ENCODE peak calls at places on chromosomes 6 and 20, in nine cellular contexts. F, A, W, L, O, I, H, Z and M are unnamed samples.

GRCh38 chr6:111673086-111673485 is 67.4 kb upstream of the TRAF3IP2 start:
- DNase-seq in F (no peak), A (no peak), W (no peak), L (no peak), O (no peak), I (no peak), H (no peak), Z (no peak), M (no peak)

GRCh38 chr6:27161603-27161945 is 85.9 kb upstream of the PRSS16 start:
- DNase-seq in F (no peak), A (no peak), W (no peak), L (no peak), O (no peak), I (no peak), H (no peak), Z (no peak), M (no peak)

GRCh38 chr20:9062066-9062465 is 6.8 kb upstream of the PLCB4 start:
- DNase-seq in F (no peak), A (no peak), W (no peak), L (no peak), O (no peak), I (no peak), H (no peak), Z (no peak), M (no peak)

GRCh38 chr6:159098636-159099106 is 53.9 kb upstream of the TAGAP start:
- DNase-seq in F (no peak), A (no peak), W (no peak), L (no peak), O (no peak), I (no peak), H (no peak), Z (no peak), M (no peak)

GRCh38 chr20:35307666-35308653 is 15.7 kb upstream of the FAM83C start:
- DNase-seq in F (no peak), A (no peak), W (no peak), L (peak; percentile 66), O (no peak), I (no peak), H (no peak), Z (peak; percentile 75), M (peak; percentile 96)

GRCh38 chr20:47675190-47676142 is 109.8 kb downstream of the SULF2 start:
- DNase-seq in F (no peak), A (no peak), W (no peak), L (no peak), O (no peak), I (peak; percentile 3), H (no peak), Z (no peak), M (no peak)

GRCh38 chr20:33902011-33902410 is 90.9 kb downstream of the CHMP4B start:
- DNase-seq in F (no peak), A (no peak), W (no peak), L (no peak), O (no peak), I (no peak), H (no peak), Z (no peak), M (no peak)

GRCh38 chr6:69887026-69887425 is 20.7 kb downstream of the COL19A1 start:
- DNase-seq in F (peak; percentile 17), A (no peak), W (no peak), L (no peak), O (no peak), I (no peak), H (no peak), Z (no peak), M (no peak)

GRCh38 chr20:18722381-18722780 is 91.2 kb upstream of the SCP2D1 start:
- DNase-seq in F (no peak), A (no peak), W (no peak), L (no peak), O (no peak), I (no peak), H (no peak), Z (no peak), M (no peak)

GRCh38 chr6:152338335-152339125 is 298.6 kb downstream of the SYNE1 start:
- DNase-seq in F (peak; percentile 39), A (no peak), W (peak; percentile 50), L (peak; percentile 62), O (no peak), I (peak; percentile 52), H (peak; percentile 56), Z (peak; percentile 51), M (peak; percentile 26)

GRCh38 chr20:61014486-61014885 is 237.6 kb upstream of the CDH4 start:
- DNase-seq in F (no peak), A (no peak), W (no peak), L (no peak), O (no peak), I (no peak), H (no peak), Z (no peak), M (no peak)

GRCh38 chr6:161166677-161167076 is 107.2 kb downstream of the AGPAT4 start:
- DNase-seq in F (no peak), A (no peak), W (no peak), L (no peak), O (no peak), I (no peak), H (no peak), Z (no peak), M (no peak)

GRCh38 chr6:52566853-52567279 is 10.0 kb downstream of the TRAM2 start:
- DNase-seq in F (peak; percentile 100), A (no peak), W (no peak), L (no peak), O (no peak), I (peak; percentile 36), H (no peak), Z (peak; percentile 66), M (peak; percentile 98)

GRCh38 chr20:52192296-52193007 is 873 bp upstream of the ZFP64 start:
- DNase-seq in F (no peak), A (peak; percentile 57), W (no peak), L (no peak), O (no peak), I (no peak), H (no peak), Z (no peak), M (peak; percentile 35)

GRCh38 chr6:47357827-47358226 is 48.1 kb upstream of the TNFRSF21 start:
- DNase-seq in F (no peak), A (no peak), W (no peak), L (no peak), O (no peak), I (no peak), H (no peak), Z (no peak), M (no peak)

GRCh38 chr20:31542201-31542842 is 28.1 kb downstream of the HM13 start:
- DNase-seq in F (no peak), A (peak; percentile 38), W (peak; percentile 65), L (no peak), O (no peak), I (no peak), H (no peak), Z (no peak), M (peak; percentile 72)

GRCh38 chr20:11777861-11778570 is 139.7 kb upstream of the BTBD3 start:
- DNase-seq in F (peak; percentile 42), A (no peak), W (no peak), L (no peak), O (no peak), I (no peak), H (no peak), Z (no peak), M (peak; percentile 52)
- H3K4me3 ChIP-seq in F (peak overlapping the region; percentile 20), A (no peak overlapping the region), W (no peak overlapping the region), L (peak overlapping the region; percentile 52), O (no peak overlapping the region), I (no peak overlapping the region), H (no peak overlapping the region), Z (peak overlapping the region; percentile 9), M (peak overlapping the region; percentile 13)

GRCh38 chr20:46377532-46377931 is 28.9 kb downstream of the ELMO2 start:
- DNase-seq in F (no peak), A (no peak), W (no peak), L (no peak), O (no peak), I (no peak), H (no peak), Z (no peak), M (no peak)
- TF ChIP-seq CTCF in F (no peak), A (no peak), W (no peak), L (no peak), O (no peak), I (no peak), H (no peak), Z (no peak), M (no peak)

GRCh38 chr6:16759646-16760535 is 1.4 kb downstream of the ATXN1 start:
- DNase-seq in F (peak; percentile 83), A (peak; percentile 93), W (peak; percentile 56), L (peak; percentile 68), O (peak; percentile 97), I (peak; percentile 93), H (peak; percentile 94), Z (peak; percentile 90), M (peak; percentile 97)

GRCh38 chr6:16757332-16757731 is 3.9 kb downstream of the ATXN1 start:
- DNase-seq in F (no peak), A (no peak), W (no peak), L (no peak), O (no peak), I (no peak), H (no peak), Z (no peak), M (no peak)

GRCh38 chr6:16759181-16759645 is 2.0 kb downstream of the ATXN1 start:
- DNase-seq in F (no peak), A (no peak), W (no peak), L (no peak), O (no peak), I (peak; percentile 13), H (no peak), Z (no peak), M (peak; percentile 40)

GRCh38 chr6:16756660-16757270 is 4.5 kb downstream of the ATXN1 start:
- DNase-seq in F (no peak), A (no peak), W (no peak), L (no peak), O (no peak), I (no peak), H (no peak), Z (no peak), M (no peak)

DNA sequence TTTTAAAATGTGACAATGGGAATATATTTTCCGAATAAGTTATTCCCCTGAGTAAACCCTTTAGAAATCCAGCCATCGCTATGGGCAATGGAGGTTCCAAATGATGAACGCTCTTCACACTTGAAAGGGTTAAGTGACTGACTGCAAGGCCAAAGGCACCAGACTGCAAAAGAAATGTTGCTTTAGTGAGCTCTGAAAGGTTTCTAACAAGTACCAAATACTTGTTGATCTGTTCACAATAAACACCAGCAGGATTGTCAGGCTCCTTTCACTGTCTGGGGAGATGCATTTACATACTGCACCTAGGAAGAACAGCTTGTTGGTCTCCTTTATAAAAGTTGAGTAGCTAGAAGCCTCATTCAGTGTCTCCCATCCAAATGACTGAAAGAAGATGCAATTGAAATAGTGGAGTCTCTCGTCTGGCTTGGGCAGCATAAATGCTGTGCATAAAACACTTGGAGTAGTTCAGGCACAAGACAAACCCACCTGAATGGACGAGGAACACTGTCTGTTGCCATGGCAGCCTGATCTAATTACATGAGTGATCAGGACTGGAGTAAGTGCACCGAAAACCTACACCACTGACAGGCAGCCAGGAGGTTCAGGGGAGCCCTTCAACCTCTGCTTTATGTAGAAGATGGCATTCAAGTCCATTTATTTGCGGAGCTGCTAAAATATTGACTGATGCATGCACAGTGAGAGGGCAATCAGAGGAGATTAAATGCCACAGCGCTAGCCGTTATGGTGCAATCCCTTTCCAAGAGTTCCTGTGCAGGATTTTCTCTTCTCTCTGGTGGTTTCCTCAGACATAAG is 2.9 kb downstream of the ATXN1 start:
- DNase-seq in F (no peak), A (no peak), W (no peak), L (no peak), O (no peak), I (peak; percentile 26), H (no peak), Z (no peak), M (no peak)
- H3K4me3 ChIP-seq in F (peak overlapping the region; percentile 80), A (peak overlapping the region; percentile 73), W (no peak overlapping the region), L (peak overlapping the region; percentile 87), O (no peak overlapping the region), I (peak overlapping the region; percentile 68), H (peak overlapping the region; percentile 86), Z (no peak overlapping the region), M (peak overlapping the region; percentile 67)

GRCh38 chr20:43404880-43405279 is 52.8 kb upstream of the SRSF6 start:
- DNase-seq in F (no peak), A (no peak), W (no peak), L (no peak), O (no peak), I (no peak), H (no peak), Z (no peak), M (no peak)
- TF ChIP-seq CTCF in F (peak; percentile 18), A (peak; percentile 29), W (peak; percentile 17), L (no peak), O (no peak), I (no peak), H (no peak), Z (no peak), M (peak; percentile 12)